ENCODE peak calls at places on chromosome 6, in eight cellular contexts. K, Y, V, H, Z, X, W and R are unnamed samples.

GRCh38 chr6:15341311-15341710 is 95.4 kb downstream of the JARID2 start:
- DNase-seq in K (peak; percentile 26), Y (no peak), V (no peak), H (no peak), Z (no peak), X (no peak), W (no peak), R (no peak)

GRCh38 chr6:80541186-80541585 is 434.7 kb downstream of the BCKDHB start:
- DNase-seq in K (peak; percentile 61), Y (no peak), V (no peak), H (peak; percentile 89), Z (no peak), X (peak; percentile 83), W (no peak), R (no peak)

GRCh38 chr6:137873273-137873762 is 6.3 kb downstream of the TNFAIP3 start:
- DNase-seq in K (peak; percentile 93), Y (peak; percentile 92), V (peak; percentile 81), H (peak; percentile 98), Z (peak; percentile 78), X (peak; percentile 86), W (peak; percentile 91), R (no peak)

GRCh38 chr6:20835315-20836010 is 301.2 kb downstream of the CDKAL1 start:
- DNase-seq in K (no peak), Y (no peak), V (no peak), H (no peak), Z (no peak), X (no peak), W (no peak), R (no peak)

GRCh38 chr6:122323361-122323760 is 76.1 kb upstream of the HSF2 start:
- DNase-seq in K (peak; percentile 1), Y (no peak), V (no peak), H (no peak), Z (no peak), X (no peak), W (no peak), R (no peak)

GRCh38 chr6:157273756-157274088 is 49.6 kb downstream of the TMEM242 start:
- DNase-seq in K (peak; percentile 27), Y (peak; percentile 66), V (peak; percentile 43), H (no peak), Z (peak; percentile 35), X (peak; percentile 13), W (no peak), R (no peak)

GRCh38 chr6:100453701-100454521 is 10.8 kb downstream of the SIM1 start:
- DNase-seq in K (no peak), Y (no peak), V (no peak), H (no peak), Z (no peak), X (no peak), W (no peak), R (peak; percentile 59)

GRCh38 chr6:153167026-153167891 is 36.2 kb upstream of the RGS17 start:
- DNase-seq in K (peak; percentile 84), Y (no peak), V (no peak), H (peak; percentile 95), Z (no peak), X (peak; percentile 95), W (no peak), R (no peak)

GRCh38 chr6:109507490-109508072 is 24.6 kb upstream of the ZBTB24 start:
- DNase-seq in K (no peak), Y (no peak), V (no peak), H (no peak), Z (no peak), X (peak; percentile 61), W (no peak), R (no peak)

GRCh38 chr6:112690497-112691202 is 343.5 kb downstream of the RFPL4B start:
- DNase-seq in K (no peak), Y (no peak), V (no peak), H (peak; percentile 52), Z (no peak), X (no peak), W (no peak), R (no peak)

GRCh38 chr6:34985236-34985635 is 96.2 kb downstream of the ANKS1A start:
- DNase-seq in K (no peak), Y (no peak), V (no peak), H (no peak), Z (no peak), X (no peak), W (no peak), R (no peak)

GRCh38 chr6:84119277-84119676 is 85.7 kb downstream of the MRAP2 start:
- DNase-seq in K (no peak), Y (no peak), V (no peak), H (no peak), Z (no peak), X (no peak), W (no peak), R (no peak)

GRCh38 chr6:82144007-82144851 is 103.3 kb downstream of the IBTK start:
- DNase-seq in K (peak; percentile 95), Y (no peak), V (peak; percentile 21), H (peak; percentile 100), Z (no peak), X (peak; percentile 97), W (peak; percentile 72), R (no peak)

GRCh38 chr6:32153252-32153834 is 598 bp upstream of the PPT2 start:
- DNase-seq in K (peak; percentile 29), Y (peak; percentile 46), V (peak; percentile 75), H (peak; percentile 38), Z (peak; percentile 28), X (no peak), W (no peak), R (peak; percentile 21)

GRCh38 chr6:33692078-33692759 is 19.3 kb downstream of the UQCC2 start:
- DNase-seq in K (no peak), Y (no peak), V (peak; percentile 62), H (no peak), Z (peak; percentile 66), X (peak; percentile 35), W (peak; percentile 80), R (no peak)

GRCh38 chr6:3201388-3201787 is 26.1 kb downstream of the TUBB2B start:
- DNase-seq in K (no peak), Y (no peak), V (no peak), H (no peak), Z (no peak), X (no peak), W (no peak), R (no peak)

GRCh38 chr6:92292067-92292466 is 1127.3 kb downstream of the EPHA7 start:
- DNase-seq in K (no peak), Y (no peak), V (no peak), H (no peak), Z (no peak), X (no peak), W (no peak), R (no peak)

GRCh38 chr6:37177083-37177949 is 7.4 kb downstream of the PIM1 start:
- DNase-seq in K (no peak), Y (no peak), V (no peak), H (no peak), Z (no peak), X (no peak), W (no peak), R (no peak)
- TF ChIP-seq CTCF in K (no peak), Y (no peak), V (no peak), H (no peak), Z (no peak), X (no peak), W (no peak), R (no peak)

GRCh38 chr6:24827162-24827561 is 28.4 kb upstream of the ARMH2 start:
- DNase-seq in K (no peak), Y (no peak), V (no peak), H (no peak), Z (peak; percentile 64), X (no peak), W (no peak), R (no peak)
- TF ChIP-seq CTCF in K (no peak), Y (no peak), V (no peak), H (no peak), Z (no peak), X (no peak), W (no peak), R (no peak)

DNA sequence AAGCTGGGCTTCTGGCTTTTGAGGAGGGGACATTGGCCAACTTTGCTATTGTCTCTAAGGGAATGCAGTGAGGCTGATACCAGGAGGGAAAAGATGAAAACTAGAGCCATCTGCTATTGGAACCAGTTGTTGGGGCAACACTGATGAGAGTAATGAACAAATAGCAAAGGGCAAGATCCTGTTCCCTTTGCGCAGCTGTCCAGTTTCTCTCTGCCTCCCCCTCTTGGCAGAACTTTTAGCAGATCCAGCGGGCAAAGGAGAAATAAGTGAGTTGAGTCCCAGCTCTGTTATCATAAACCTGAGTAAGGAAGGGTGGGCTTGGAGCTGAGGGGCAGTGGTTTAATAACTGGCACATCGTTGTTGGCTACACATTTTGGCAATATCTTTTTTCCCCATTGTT is 126.8 kb downstream of the AKAP7 start:
- DNase-seq in K (no peak), Y (no peak), V (no peak), H (no peak), Z (no peak), X (no peak), W (no peak), R (no peak)
- TF ChIP-seq CTCF in K (peak; percentile 34), Y (no peak), V (no peak), H (no peak), Z (no peak), X (peak; percentile 10), W (no peak), R (no peak)

DNA sequence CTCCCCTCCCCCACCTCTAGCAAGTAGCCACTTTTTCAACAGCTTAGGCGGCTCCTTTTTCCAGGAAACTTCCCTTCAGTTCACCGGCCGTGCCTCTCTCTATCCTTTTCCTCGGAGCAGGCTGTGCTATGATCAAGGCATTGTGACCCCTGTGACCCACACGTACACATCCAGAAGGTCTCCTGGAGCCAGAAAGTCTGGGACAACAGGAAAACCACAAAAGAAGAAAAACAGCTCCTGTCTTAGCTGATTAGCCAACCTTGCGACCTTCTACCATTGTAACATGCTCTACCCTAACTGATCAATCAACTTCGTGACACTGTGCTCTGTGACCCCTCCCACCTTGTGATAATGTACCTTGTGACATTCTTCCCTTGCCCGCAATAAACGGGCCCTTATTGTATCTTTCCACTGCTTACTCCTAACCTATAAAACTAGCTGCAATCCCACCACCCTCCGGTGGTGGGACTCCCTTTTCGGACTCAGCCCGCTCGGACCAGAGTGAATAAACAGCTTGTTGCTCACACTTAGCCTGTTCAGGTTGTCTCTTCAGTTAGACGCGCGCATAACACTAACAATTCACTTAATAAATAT is 24.2 kb downstream of the ZNF311 start:
- DNase-seq in K (peak; percentile 84), Y (peak; percentile 56), V (peak; percentile 74), H (peak; percentile 82), Z (no peak), X (peak; percentile 89), W (peak; percentile 69), R (peak; percentile 63)
- TF ChIP-seq CTCF in K (peak; percentile 65), Y (no peak), V (no peak), H (peak; percentile 42), Z (peak; percentile 12), X (peak; percentile 53), W (peak; percentile 47), R (peak; percentile 49)

GRCh38 chr6:145453376-145453775 is 281.9 kb downstream of the EPM2A start:
- DNase-seq in K (no peak), Y (no peak), V (no peak), H (peak; percentile 1), Z (no peak), X (no peak), W (no peak), R (no peak)
- TF ChIP-seq CTCF in K (no peak), Y (no peak), V (no peak), H (peak; percentile 33), Z (peak; percentile 28), X (peak; percentile 37), W (no peak), R (peak; percentile 52)

DNA sequence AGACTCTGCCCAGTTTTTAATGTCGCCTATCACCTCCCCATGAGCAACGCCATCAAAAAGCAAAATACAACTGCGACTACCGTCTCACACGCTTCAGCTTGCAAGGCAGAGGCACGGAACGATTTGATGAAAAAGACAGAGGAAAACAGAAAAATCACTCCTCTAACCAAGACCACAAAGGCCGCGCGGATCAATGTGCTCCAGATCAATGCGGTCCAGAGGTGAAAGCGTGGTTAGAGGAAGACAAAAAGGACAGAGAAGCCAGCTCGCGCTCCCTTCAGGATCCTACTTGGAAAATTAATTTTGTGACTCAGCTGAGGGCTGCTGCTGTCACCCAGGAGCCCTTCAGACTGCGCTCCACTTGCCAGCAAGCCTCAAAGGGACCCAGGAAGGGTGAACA is 140.1 kb upstream of the RPS6KA2 start:
- DNase-seq in K (no peak), Y (peak; percentile 6), V (no peak), H (no peak), Z (peak; percentile 17), X (no peak), W (no peak), R (no peak)
- TF ChIP-seq CTCF in K (no peak), Y (no peak), V (no peak), H (no peak), Z (no peak), X (no peak), W (no peak), R (no peak)